ENCODE peak calls at places on chromosome 7, in ten cellular contexts. One of them, this sample, is unnamed.

GRCh38 chr7:4613855-4614548 is 68.1 kb upstream of the FOXK1 start:
- DNase-seq in NCI-H774: no peak
- DNase-seq in stimulated activated CD4-positive, alpha-beta T cell treated with anti-CD3 and anti-CD28 coated beads, Interleukin-1b, Interleukin-23, amount 100 ng/mL, for 1 hour: no peak
- DNase-seq in EL: peak
- DNase-seq in MCF 10A: no peak
- DNase-seq in MV-4-11: no peak
- DNase-seq in thoracic aorta: no peak
- DNase-seq in mammary epithelial cell: peak
- DNase-seq in psoas muscle: peak
- DNase-seq in upper lobe of right lung: no peak
- DNase-seq in this sample: no peak

GRCh38 chr7:47651355-47652317 is 69.7 kb upstream of the TNS3 start:
- DNase-seq in MV-4-11: no peak
- DNase-seq in NCI-H774: no peak
- DNase-seq in EL: peak
- DNase-seq in stimulated activated CD4-positive, alpha-beta T cell treated with anti-CD3 and anti-CD28 coated beads, Interleukin-1b, Interleukin-23, amount 100 ng/mL, for 1 hour: no peak
- DNase-seq in psoas muscle: no peak
- DNase-seq in upper lobe of right lung: no peak
- DNase-seq in MCF 10A: peak
- DNase-seq in mammary epithelial cell: peak
- DNase-seq in thoracic aorta: no peak
- DNase-seq in this sample: no peak

GRCh38 chr7:2017914-2018785 is 214.6 kb downstream of the MAD1L1 start:
- DNase-seq in NCI-H774: no peak
- DNase-seq in MCF 10A: no peak
- DNase-seq in thoracic aorta: no peak
- DNase-seq in upper lobe of right lung: peak
- DNase-seq in mammary epithelial cell: no peak
- DNase-seq in EL: no peak
- DNase-seq in MV-4-11: no peak
- DNase-seq in psoas muscle: peak
- DNase-seq in stimulated activated CD4-positive, alpha-beta T cell treated with anti-CD3 and anti-CD28 coated beads, Interleukin-1b, Interleukin-23, amount 100 ng/mL, for 1 hour: no peak
- DNase-seq in this sample: no peak

GRCh38 chr7:4800926-4801838 is 25.8 kb downstream of the AP5Z1 start:
- DNase-seq in upper lobe of right lung: no peak
- DNase-seq in EL: no peak
- DNase-seq in MV-4-11: no peak
- DNase-seq in thoracic aorta: no peak
- DNase-seq in NCI-H774: no peak
- DNase-seq in psoas muscle: no peak
- DNase-seq in mammary epithelial cell: no peak
- DNase-seq in MCF 10A: no peak
- DNase-seq in stimulated activated CD4-positive, alpha-beta T cell treated with anti-CD3 and anti-CD28 coated beads, Interleukin-1b, Interleukin-23, amount 100 ng/mL, for 1 hour: no peak
- DNase-seq in this sample: no peak

GRCh38 chr7:92904292-92905131 is 68.1 kb upstream of the CDK6 start:
- DNase-seq in thoracic aorta: no peak
- DNase-seq in EL: peak
- DNase-seq in upper lobe of right lung: no peak
- DNase-seq in mammary epithelial cell: peak
- DNase-seq in psoas muscle: no peak
- DNase-seq in MCF 10A: peak
- DNase-seq in MV-4-11: peak
- DNase-seq in stimulated activated CD4-positive, alpha-beta T cell treated with anti-CD3 and anti-CD28 coated beads, Interleukin-1b, Interleukin-23, amount 100 ng/mL, for 1 hour: peak
- DNase-seq in NCI-H774: no peak
- DNase-seq in this sample: peak

GRCh38 chr7:34596887-34597286 is 61.1 kb upstream of the NPSR1 start:
- DNase-seq in thoracic aorta: no peak
- DNase-seq in psoas muscle: no peak
- DNase-seq in stimulated activated CD4-positive, alpha-beta T cell treated with anti-CD3 and anti-CD28 coated beads, Interleukin-1b, Interleukin-23, amount 100 ng/mL, for 1 hour: no peak
- DNase-seq in mammary epithelial cell: peak
- DNase-seq in EL: peak
- DNase-seq in NCI-H774: no peak
- DNase-seq in MCF 10A: peak
- DNase-seq in MV-4-11: no peak
- DNase-seq in upper lobe of right lung: no peak
- DNase-seq in this sample: no peak

GRCh38 chr7:51160990-51161615 is 155.5 kb downstream of the COBL start:
- DNase-seq in thoracic aorta: no peak
- DNase-seq in NCI-H774: peak
- DNase-seq in stimulated activated CD4-positive, alpha-beta T cell treated with anti-CD3 and anti-CD28 coated beads, Interleukin-1b, Interleukin-23, amount 100 ng/mL, for 1 hour: peak
- DNase-seq in upper lobe of right lung: peak
- DNase-seq in MV-4-11: peak
- DNase-seq in EL: peak
- DNase-seq in MCF 10A: peak
- DNase-seq in psoas muscle: peak
- DNase-seq in mammary epithelial cell: peak
- DNase-seq in this sample: peak

GRCh38 chr7:30422922-30423321 is 55.7 kb downstream of the NOD1 start:
- DNase-seq in MCF 10A: peak
- DNase-seq in upper lobe of right lung: no peak
- DNase-seq in MV-4-11: no peak
- DNase-seq in psoas muscle: no peak
- DNase-seq in EL: peak
- DNase-seq in stimulated activated CD4-positive, alpha-beta T cell treated with anti-CD3 and anti-CD28 coated beads, Interleukin-1b, Interleukin-23, amount 100 ng/mL, for 1 hour: no peak
- DNase-seq in mammary epithelial cell: no peak
- DNase-seq in NCI-H774: no peak
- DNase-seq in thoracic aorta: no peak
- DNase-seq in this sample: no peak

GRCh38 chr7:73341877-73342276 is 13.9 kb downstream of the FKBP6 start:
- DNase-seq in thoracic aorta: no peak
- DNase-seq in upper lobe of right lung: no peak
- DNase-seq in psoas muscle: no peak
- DNase-seq in NCI-H774: no peak
- DNase-seq in stimulated activated CD4-positive, alpha-beta T cell treated with anti-CD3 and anti-CD28 coated beads, Interleukin-1b, Interleukin-23, amount 100 ng/mL, for 1 hour: no peak
- DNase-seq in mammary epithelial cell: peak
- DNase-seq in EL: peak
- DNase-seq in MV-4-11: peak
- DNase-seq in MCF 10A: peak
- DNase-seq in this sample: no peak

GRCh38 chr7:32143271-32143670 is 73.1 kb upstream of the PDE1C start:
- DNase-seq in NCI-H774: no peak
- DNase-seq in thoracic aorta: no peak
- DNase-seq in stimulated activated CD4-positive, alpha-beta T cell treated with anti-CD3 and anti-CD28 coated beads, Interleukin-1b, Interleukin-23, amount 100 ng/mL, for 1 hour: no peak
- DNase-seq in EL: peak
- DNase-seq in mammary epithelial cell: no peak
- DNase-seq in MCF 10A: no peak
- DNase-seq in MV-4-11: no peak
- DNase-seq in upper lobe of right lung: no peak
- DNase-seq in psoas muscle: no peak
- DNase-seq in this sample: no peak

GRCh38 chr7:40560672-40561071 is 425.9 kb downstream of the SUGCT start:
- DNase-seq in upper lobe of right lung: no peak
- DNase-seq in MCF 10A: no peak
- DNase-seq in thoracic aorta: no peak
- DNase-seq in mammary epithelial cell: no peak
- DNase-seq in psoas muscle: no peak
- DNase-seq in EL: no peak
- DNase-seq in NCI-H774: no peak
- DNase-seq in MV-4-11: no peak
- DNase-seq in stimulated activated CD4-positive, alpha-beta T cell treated with anti-CD3 and anti-CD28 coated beads, Interleukin-1b, Interleukin-23, amount 100 ng/mL, for 1 hour: no peak
- DNase-seq in this sample: no peak

GRCh38 chr7:380226-380550 is 90.2 kb downstream of the FOXL3 start:
- DNase-seq in thoracic aorta: no peak
- DNase-seq in MV-4-11: no peak
- DNase-seq in MCF 10A: no peak
- DNase-seq in mammary epithelial cell: no peak
- DNase-seq in EL: no peak
- DNase-seq in upper lobe of right lung: no peak
- DNase-seq in stimulated activated CD4-positive, alpha-beta T cell treated with anti-CD3 and anti-CD28 coated beads, Interleukin-1b, Interleukin-23, amount 100 ng/mL, for 1 hour: no peak
- DNase-seq in NCI-H774: no peak
- DNase-seq in psoas muscle: no peak
- DNase-seq in this sample: no peak

GRCh38 chr7:70776627-70777101 is 355.3 kb upstream of the GALNT17 start:
- DNase-seq in MCF 10A: no peak
- DNase-seq in upper lobe of right lung: no peak
- DNase-seq in EL: no peak
- DNase-seq in thoracic aorta: no peak
- DNase-seq in stimulated activated CD4-positive, alpha-beta T cell treated with anti-CD3 and anti-CD28 coated beads, Interleukin-1b, Interleukin-23, amount 100 ng/mL, for 1 hour: no peak
- DNase-seq in mammary epithelial cell: peak
- DNase-seq in MV-4-11: no peak
- DNase-seq in psoas muscle: no peak
- DNase-seq in NCI-H774: no peak
- DNase-seq in this sample: no peak

GRCh38 chr7:11831383-11831726 is 643 bp downstream of the THSD7A start:
- DNase-seq in MV-4-11: no peak
- DNase-seq in MCF 10A: peak
- DNase-seq in psoas muscle: no peak
- DNase-seq in EL: no peak
- DNase-seq in mammary epithelial cell: no peak
- DNase-seq in upper lobe of right lung: no peak
- DNase-seq in NCI-H774: no peak
- DNase-seq in stimulated activated CD4-positive, alpha-beta T cell treated with anti-CD3 and anti-CD28 coated beads, Interleukin-1b, Interleukin-23, amount 100 ng/mL, for 1 hour: no peak
- DNase-seq in thoracic aorta: no peak
- DNase-seq in this sample: no peak

GRCh38 chr7:102953421-102953820 is 40.6 kb downstream of the LRRC17 start:
- DNase-seq in thoracic aorta: no peak
- DNase-seq in MV-4-11: peak
- DNase-seq in psoas muscle: no peak
- DNase-seq in MCF 10A: no peak
- DNase-seq in mammary epithelial cell: no peak
- DNase-seq in EL: no peak
- DNase-seq in stimulated activated CD4-positive, alpha-beta T cell treated with anti-CD3 and anti-CD28 coated beads, Interleukin-1b, Interleukin-23, amount 100 ng/mL, for 1 hour: no peak
- DNase-seq in NCI-H774: no peak
- DNase-seq in upper lobe of right lung: no peak
- DNase-seq in this sample: no peak

GRCh38 chr7:95297041-95297440 is 27.3 kb downstream of the PON1 start:
- DNase-seq in MV-4-11: no peak
- DNase-seq in thoracic aorta: no peak
- DNase-seq in NCI-H774: no peak
- DNase-seq in stimulated activated CD4-positive, alpha-beta T cell treated with anti-CD3 and anti-CD28 coated beads, Interleukin-1b, Interleukin-23, amount 100 ng/mL, for 1 hour: no peak
- DNase-seq in EL: no peak
- DNase-seq in mammary epithelial cell: no peak
- DNase-seq in upper lobe of right lung: no peak
- DNase-seq in MCF 10A: no peak
- DNase-seq in psoas muscle: no peak
- DNase-seq in this sample: no peak

GRCh38 chr7:45711161-45711490 is 137.0 kb downstream of the ADCY1 start:
- DNase-seq in psoas muscle: no peak
- DNase-seq in mammary epithelial cell: no peak
- DNase-seq in thoracic aorta: no peak
- DNase-seq in upper lobe of right lung: no peak
- DNase-seq in MCF 10A: no peak
- DNase-seq in MV-4-11: no peak
- DNase-seq in NCI-H774: no peak
- DNase-seq in stimulated activated CD4-positive, alpha-beta T cell treated with anti-CD3 and anti-CD28 coated beads, Interleukin-1b, Interleukin-23, amount 100 ng/mL, for 1 hour: no peak
- DNase-seq in EL: no peak
- DNase-seq in this sample: no peak

GRCh38 chr7:3174515-3175318 is 126.3 kb upstream of the SDK1 start:
- DNase-seq in MV-4-11: no peak
- DNase-seq in mammary epithelial cell: no peak
- DNase-seq in psoas muscle: no peak
- DNase-seq in stimulated activated CD4-positive, alpha-beta T cell treated with anti-CD3 and anti-CD28 coated beads, Interleukin-1b, Interleukin-23, amount 100 ng/mL, for 1 hour: no peak
- DNase-seq in thoracic aorta: no peak
- DNase-seq in NCI-H774: peak
- DNase-seq in EL: no peak
- DNase-seq in upper lobe of right lung: no peak
- DNase-seq in MCF 10A: no peak
- DNase-seq in this sample: no peak

GRCh38 chr7:105267244-105267643 is 121.5 kb downstream of the SRPK2 start:
- DNase-seq in upper lobe of right lung: no peak
- DNase-seq in MCF 10A: no peak
- DNase-seq in NCI-H774: no peak
- DNase-seq in stimulated activated CD4-positive, alpha-beta T cell treated with anti-CD3 and anti-CD28 coated beads, Interleukin-1b, Interleukin-23, amount 100 ng/mL, for 1 hour: no peak
- DNase-seq in EL: no peak
- DNase-seq in thoracic aorta: no peak
- DNase-seq in MV-4-11: no peak
- DNase-seq in mammary epithelial cell: no peak
- DNase-seq in psoas muscle: no peak
- DNase-seq in this sample: peak

GRCh38 chr7:51222916-51223315 is 93.7 kb downstream of the COBL start:
- DNase-seq in upper lobe of right lung: no peak
- DNase-seq in mammary epithelial cell: no peak
- DNase-seq in EL: no peak
- DNase-seq in MCF 10A: no peak
- DNase-seq in MV-4-11: no peak
- DNase-seq in stimulated activated CD4-positive, alpha-beta T cell treated with anti-CD3 and anti-CD28 coated beads, Interleukin-1b, Interleukin-23, amount 100 ng/mL, for 1 hour: no peak
- DNase-seq in thoracic aorta: no peak
- DNase-seq in psoas muscle: no peak
- DNase-seq in NCI-H774: no peak
- DNase-seq in this sample: no peak

GRCh38 chr7:78099715-78100477 is 301.3 kb downstream of the PHTF2 start:
- DNase-seq in psoas muscle: no peak
- DNase-seq in thoracic aorta: no peak
- DNase-seq in MCF 10A: no peak
- DNase-seq in upper lobe of right lung: no peak
- DNase-seq in MV-4-11: no peak
- DNase-seq in NCI-H774: no peak
- DNase-seq in EL: peak
- DNase-seq in stimulated activated CD4-positive, alpha-beta T cell treated with anti-CD3 and anti-CD28 coated beads, Interleukin-1b, Interleukin-23, amount 100 ng/mL, for 1 hour: no peak
- DNase-seq in mammary epithelial cell: peak
- DNase-seq in this sample: no peak

GRCh38 chr7:2657920-2658671 is 26.3 kb downstream of the TTYH3 start:
- DNase-seq in thoracic aorta: no peak
- DNase-seq in mammary epithelial cell: no peak
- DNase-seq in MV-4-11: no peak
- DNase-seq in MCF 10A: no peak
- DNase-seq in psoas muscle: no peak
- DNase-seq in upper lobe of right lung: no peak
- DNase-seq in NCI-H774: no peak
- DNase-seq in EL: no peak
- DNase-seq in stimulated activated CD4-positive, alpha-beta T cell treated with anti-CD3 and anti-CD28 coated beads, Interleukin-1b, Interleukin-23, amount 100 ng/mL, for 1 hour: no peak
- DNase-seq in this sample: no peak

GRCh38 chr7:128462427-128462826 is 6.7 kb downstream of the HILPDA start:
- DNase-seq in MV-4-11: no peak
- DNase-seq in psoas muscle: no peak
- DNase-seq in MCF 10A: no peak
- DNase-seq in mammary epithelial cell: no peak
- DNase-seq in upper lobe of right lung: no peak
- DNase-seq in NCI-H774: no peak
- DNase-seq in thoracic aorta: no peak
- DNase-seq in stimulated activated CD4-positive, alpha-beta T cell treated with anti-CD3 and anti-CD28 coated beads, Interleukin-1b, Interleukin-23, amount 100 ng/mL, for 1 hour: no peak
- DNase-seq in EL: no peak
- DNase-seq in this sample: no peak

GRCh38 chr7:148590533-148590932 is at the start of gene C7orf33:
- DNase-seq in upper lobe of right lung: no peak
- DNase-seq in thoracic aorta: no peak
- DNase-seq in psoas muscle: no peak
- DNase-seq in MV-4-11: no peak
- DNase-seq in MCF 10A: no peak
- DNase-seq in stimulated activated CD4-positive, alpha-beta T cell treated with anti-CD3 and anti-CD28 coated beads, Interleukin-1b, Interleukin-23, amount 100 ng/mL, for 1 hour: no peak
- DNase-seq in mammary epithelial cell: no peak
- DNase-seq in NCI-H774: peak
- DNase-seq in EL: no peak
- DNase-seq in this sample: no peak

This sample was measured in CD4-positive, CD25-positive, alpha-beta regulatory T cell.